ENCODE peak calls at places on chromosomes 11 and 22, in ten cellular contexts. P is activated gamma-delta T cell; Z is CD8-positive, alpha-beta memory T cell; H is NCI-H1417; S is AG09319; F is GM13977; E is substantia nigra; R is bronchial epithelial cell; N is adipocyte; G is HEK293T. J is an unnamed sample.
A peak's percentile ranks its signal among the peaks of the same experiment; 100 is the strongest.

GRCh38 chr11:129374081-129374992 is 1.3 kb upstream of the BARX2 start:
- DNase-seq in P (no peak), Z (no peak), H (no peak), S (no peak), F (peak; percentile 23), E (no peak), R (no peak), N (no peak), G (peak; percentile 49), J (peak; percentile 58)

GRCh38 chr11:122656073-122656630 is 630 bp downstream of the UBASH3B start:
- DNase-seq in P (peak; percentile 36), Z (peak; percentile 58), H (no peak), S (no peak), F (peak; percentile 73), E (no peak), R (peak; percentile 44), N (peak; percentile 93), G (peak; percentile 63), J (peak; percentile 82)

GRCh38 chr22:36191106-36191836 is 10.3 kb downstream of the APOL4 start:
- DNase-seq in P (no peak), Z (no peak), H (no peak), S (peak; percentile 25), F (no peak), E (peak; percentile 84), R (no peak), N (peak; percentile 21), G (no peak), J (no peak)

GRCh38 chr11:67022961-67023956 is at the start of gene SYT12:
- DNase-seq in P (no peak), Z (peak; percentile 12), H (no peak), S (no peak), F (no peak), E (no peak), R (no peak), N (peak; percentile 56), G (peak; percentile 47), J (peak; percentile 65)

GRCh38 chr11:40360206-40360798 is 1099.2 kb downstream of the LRRC4C start:
- DNase-seq in P (no peak), Z (no peak), H (no peak), S (no peak), F (no peak), E (no peak), R (no peak), N (no peak), G (no peak), J (no peak)

GRCh38 chr11:64294665-64295289 is 3.7 kb downstream of the KCNK4 start:
- DNase-seq in P (no peak), Z (no peak), H (no peak), S (no peak), F (no peak), E (no peak), R (no peak), N (peak; percentile 39), G (no peak), J (peak; percentile 20)

GRCh38 chr11:26993965-26994446 is at the start of gene FIBIN:
- DNase-seq in P (no peak), Z (no peak), H (no peak), S (no peak), F (no peak), E (no peak), R (peak; percentile 35), N (peak; percentile 90), G (peak; percentile 60), J (peak; percentile 35)

GRCh38 chr11:61294717-61295595 is at the start of gene VWCE:
- DNase-seq in P (peak; percentile 45), Z (peak; percentile 67), H (peak; percentile 41), S (no peak), F (peak; percentile 96), E (no peak), R (peak; percentile 26), N (peak; percentile 78), G (no peak), J (peak; percentile 89)

GRCh38 chr22:27424319-27424718 is 377.2 kb downstream of the MN1 start:
- DNase-seq in P (no peak), Z (no peak), H (no peak), S (no peak), F (no peak), E (no peak), R (no peak), N (peak; percentile 76), G (no peak), J (no peak)

GRCh38 chr22:38655532-38656255 is 498 bp downstream of the FAM227A start:
- DNase-seq in P (no peak), Z (no peak), H (no peak), S (no peak), F (no peak), E (no peak), R (no peak), N (peak; percentile 53), G (peak; percentile 34), J (no peak)

GRCh38 chr22:29524440-29525191 is 28.9 kb downstream of the THOC5 start:
- DNase-seq in P (no peak), Z (peak; percentile 5), H (no peak), S (no peak), F (peak; percentile 37), E (no peak), R (peak; percentile 8), N (peak; percentile 34), G (peak; percentile 56), J (peak; percentile 59)

GRCh38 chr22:27685515-27685914 is 116.0 kb downstream of the MN1 start:
- DNase-seq in P (no peak), Z (no peak), H (no peak), S (no peak), F (no peak), E (no peak), R (no peak), N (no peak), G (no peak), J (no peak)

GRCh38 chr22:37996515-37997246 is 12.3 kb upstream of the SOX10 start:
- DNase-seq in P (no peak), Z (no peak), H (no peak), S (no peak), F (no peak), E (no peak), R (no peak), N (no peak), G (no peak), J (no peak)

GRCh38 chr11:29293825-29294224 is 723.0 kb downstream of the KCNA4 start:
- DNase-seq in P (no peak), Z (no peak), H (no peak), S (no peak), F (peak; percentile 9), E (no peak), R (peak; percentile 91), N (peak; percentile 73), G (no peak), J (no peak)

GRCh38 chr22:25928038-25928437 is 186.1 kb downstream of the MYO18B start:
- DNase-seq in P (no peak), Z (no peak), H (peak; percentile 26), S (no peak), F (no peak), E (no peak), R (no peak), N (no peak), G (no peak), J (no peak)

GRCh38 chr22:25237503-25237902 is 18.1 kb downstream of the CRYBB2 start:
- DNase-seq in P (no peak), Z (no peak), H (no peak), S (no peak), F (no peak), E (no peak), R (no peak), N (no peak), G (no peak), J (peak; percentile 30)

GRCh38 chr22:49673048-49673447 is 154.6 kb downstream of the BRD1 start:
- DNase-seq in P (no peak), Z (no peak), H (no peak), S (no peak), F (no peak), E (no peak), R (no peak), N (no peak), G (no peak), J (no peak)

GRCh38 chr22:20808844-20809243 is 34.9 kb downstream of the SERPIND1 start:
- DNase-seq in P (no peak), Z (no peak), H (no peak), S (no peak), F (no peak), E (no peak), R (no peak), N (no peak), G (no peak), J (no peak)